ENCODE peak calls at places on chromosome 20, in seven cellular contexts. A is PC-3; H is WTC11; E is astrocyte of the spinal cord; F is WERI-Rb-1; I is cardiac muscle cell; N is CD8-positive, alpha-beta T cell. P is an unnamed sample.

GRCh38 chr20:25399038-25399430 is 8.4 kb upstream of the ABHD12 start:
- DNase-seq in A (peak), H (no peak), E (peak), F (peak), I (peak), N (no peak), P (no peak)

GRCh38 chr20:46683068-46683477 is 6.2 kb downstream of the TP53RK start:
- DNase-seq in A (no peak), H (no peak), E (no peak), F (no peak), I (peak), N (no peak), P (no peak)

GRCh38 chr20:21101453-21102251 is 4.5 kb downstream of the LINC00237 start:
- DNase-seq in A (no peak), H (peak), E (no peak), F (no peak), I (peak), N (no peak), P (peak)

GRCh38 chr20:50689864-50690263 is 1.5 kb downstream of the RIPOR3 start:
- DNase-seq in A (no peak), H (no peak), E (no peak), F (no peak), I (peak), N (no peak), P (no peak)

GRCh38 chr20:13995841-13996240 is 525 bp downstream of the MACROD2 start:
- DNase-seq in A (peak), H (peak), E (peak), F (peak), I (no peak), N (no peak), P (peak)

GRCh38 chr20:25624500-25624939 is 706 bp upstream of the NANP start:
- DNase-seq in A (no peak), H (no peak), E (no peak), F (no peak), I (no peak), N (no peak), P (no peak)

GRCh38 chr20:61350500-61351250 is 98.6 kb downstream of the CDH4 start:
- DNase-seq in A (no peak), H (no peak), E (no peak), F (no peak), I (no peak), N (no peak), P (no peak)

GRCh38 chr20:14879020-14879697 is 541.7 kb upstream of the FLRT3 start:
- DNase-seq in A (peak), H (no peak), E (peak), F (no peak), I (peak), N (no peak), P (no peak)

GRCh38 chr20:6381887-6382286 is 259.1 kb upstream of the FERMT1 start:
- DNase-seq in A (peak), H (no peak), E (peak), F (no peak), I (peak), N (no peak), P (no peak)
- TF ChIP-seq CTCF in A (peak), H (peak), E (peak), F (no peak), I (peak), N (no peak), P (peak)

DNA sequence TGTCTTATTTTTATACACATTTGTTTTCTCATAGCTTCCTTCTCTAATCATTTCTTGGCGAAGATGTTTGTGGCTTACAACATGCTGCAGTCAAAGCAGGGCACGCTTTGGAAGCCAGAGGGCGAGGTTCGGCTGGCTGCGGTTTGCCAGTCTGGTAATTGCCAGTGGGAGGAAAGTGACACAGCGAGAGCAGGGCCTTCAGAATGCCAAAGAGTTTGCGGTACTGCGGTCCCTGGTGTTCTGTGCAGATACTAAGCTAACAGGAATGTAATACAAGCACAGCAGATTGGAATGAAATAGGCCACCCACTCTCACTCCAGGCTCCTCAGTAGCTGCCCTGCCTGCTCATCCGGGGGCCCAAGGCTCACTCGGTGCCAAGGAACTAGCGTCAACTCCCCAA is 58.7 kb upstream of the TGM3 start:
- DNase-seq in A (peak), H (peak), E (peak), F (no peak), I (peak), N (no peak), P (no peak)
- TF ChIP-seq CTCF in A (peak), H (no peak), E (peak), F (no peak), I (peak), N (no peak), P (no peak)

DNA sequence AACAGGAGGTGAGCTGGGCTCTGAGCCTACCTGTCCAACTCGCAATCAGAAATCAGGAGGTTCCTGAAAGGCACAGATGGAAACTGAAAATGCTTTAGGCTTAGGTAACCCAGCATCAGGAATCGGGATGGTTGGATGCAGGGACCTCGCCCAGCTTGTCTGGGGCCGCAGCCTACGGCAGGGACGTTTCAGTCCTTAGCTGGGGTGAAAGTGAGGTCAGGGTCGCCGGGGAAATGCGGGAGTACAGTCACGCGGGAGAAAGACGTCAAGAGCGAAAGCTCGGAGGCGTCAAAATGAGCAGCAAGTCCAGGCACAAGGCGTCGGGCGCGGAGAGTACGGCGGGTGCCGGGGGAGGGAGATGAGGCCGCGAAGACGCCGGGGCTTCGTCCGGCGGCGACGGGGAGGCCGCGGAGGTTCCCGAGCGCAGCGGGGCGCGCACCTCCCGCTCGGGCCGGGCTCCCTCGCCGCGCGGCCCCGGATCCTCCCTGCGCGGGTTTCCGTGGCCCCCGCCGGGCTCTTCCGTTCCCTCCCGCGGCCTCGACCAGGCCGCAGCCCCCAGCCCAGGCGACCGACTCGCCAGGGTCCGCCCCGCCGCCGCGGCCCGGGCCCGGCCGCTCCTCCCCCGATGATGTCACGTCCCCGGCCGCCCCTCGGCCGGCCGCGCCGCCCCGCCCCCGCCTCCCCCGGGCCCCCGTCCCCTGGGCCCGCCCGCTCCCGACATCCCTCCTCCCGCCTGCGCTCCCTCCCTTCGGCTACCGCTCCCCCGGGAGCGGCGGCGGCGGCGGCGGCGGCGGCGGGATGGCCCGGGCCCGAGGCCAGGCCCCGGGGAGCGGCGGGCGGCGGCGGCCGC is at the start of gene EBF4:
- DNase-seq in A (no peak), H (peak), E (no peak), F (peak), I (peak), N (no peak), P (peak)
- TF ChIP-seq CTCF in A (no peak), H (no peak), E (no peak), F (no peak), I (no peak), N (no peak), P (no peak)

GRCh38 chr20:64255361-64256281 is at the start of gene PCMTD2:
- DNase-seq in A (peak), H (peak), E (peak), F (peak), I (peak), N (peak), P (peak)
- TF ChIP-seq CTCF in A (no peak), H (no peak), E (no peak), F (no peak), I (no peak), N (no peak), P (no peak)

DNA sequence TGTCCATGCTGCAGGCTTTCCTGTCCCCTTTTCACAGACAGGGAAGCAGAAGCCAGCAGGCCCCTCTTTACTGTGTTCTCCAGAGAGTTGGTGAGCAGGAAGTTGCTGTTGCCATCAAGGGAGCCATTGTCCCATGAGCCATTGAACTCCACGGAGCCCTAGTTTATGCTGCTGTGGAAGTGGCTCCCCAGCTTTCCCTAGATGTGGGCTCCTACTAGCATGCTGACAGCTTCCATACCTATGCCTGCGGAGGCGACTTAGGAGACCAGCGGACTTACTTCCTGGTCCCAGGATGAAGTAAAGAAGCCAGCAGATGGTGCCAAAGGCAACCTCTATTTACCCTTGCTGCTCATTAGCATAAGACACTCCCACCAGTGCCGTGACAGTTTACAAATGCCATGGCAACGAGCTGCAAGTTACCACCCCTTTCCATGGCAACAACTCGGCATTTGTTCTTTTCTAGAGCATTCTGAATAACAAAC is 30.8 kb upstream of the FKBP1A start:
- DNase-seq in A (peak), H (peak), E (peak), F (peak), I (peak), N (no peak), P (no peak)
- TF ChIP-seq CTCF in A (peak), H (no peak), E (no peak), F (peak), I (peak), N (no peak), P (no peak)

GRCh38 chr20:1440024-1440423 is 26.6 kb downstream of the NSFL1C start:
- DNase-seq in A (peak), H (peak), E (no peak), F (peak), I (peak), N (no peak), P (no peak)
- TF ChIP-seq CTCF in A (peak), H (no peak), E (peak), F (peak), I (peak), N (no peak), P (no peak)

GRCh38 chr20:57693002-57693582 is 16.7 kb downstream of the PMEPA1 start:
- DNase-seq in A (peak), H (peak), E (peak), F (no peak), I (no peak), N (no peak), P (no peak)
- TF ChIP-seq CTCF in A (peak), H (peak), E (peak), F (peak), I (no peak), N (no peak), P (no peak)

GRCh38 chr20:38473353-38473795 is 731 bp downstream of the RALGAPB start:
- DNase-seq in A (peak), H (no peak), E (peak), F (no peak), I (peak), N (no peak), P (no peak)
- TF ChIP-seq CTCF in A (peak), H (no peak), E (peak), F (peak), I (peak), N (no peak), P (no peak)

GRCh38 chr20:48405909-48406308 is 421.9 kb downstream of the PREX1 start:
- DNase-seq in A (no peak), H (peak), E (no peak), F (no peak), I (no peak), N (no peak), P (no peak)

GRCh38 chr20:48407710-48408109 is 420.1 kb downstream of the PREX1 start:
- DNase-seq in A (no peak), H (no peak), E (no peak), F (no peak), I (no peak), N (no peak), P (no peak)

GRCh38 chr20:48403362-48403761 is 424.4 kb downstream of the PREX1 start:
- DNase-seq in A (no peak), H (no peak), E (no peak), F (no peak), I (no peak), N (no peak), P (no peak)

GRCh38 chr20:48406462-48407235 is 421.1 kb downstream of the PREX1 start:
- DNase-seq in A (no peak), H (no peak), E (no peak), F (no peak), I (no peak), N (no peak), P (no peak)

GRCh38 chr20:48404598-48404997 is 423.2 kb downstream of the PREX1 start:
- DNase-seq in A (peak), H (no peak), E (no peak), F (no peak), I (no peak), N (no peak), P (no peak)
- TF ChIP-seq CTCF in A (peak), H (no peak), E (no peak), F (peak), I (no peak), N (no peak), P (peak)

P was measured in glutamatergic neuron.